ENCODE peak calls at places on chromosome 20, in six cellular contexts. K, W, B, N, J and U are unnamed samples.

GRCh38 chr20:33178726-33179125 is 10.8 kb downstream of the BPIFA2 start:
- DNase-seq in K (peak; percentile 57), W (no peak), B (no peak), N (no peak), J (peak; percentile 62), U (no peak)

GRCh38 chr20:47710665-47711045 is 74.6 kb downstream of the SULF2 start:
- DNase-seq in K (no peak), W (no peak), B (no peak), N (no peak), J (no peak), U (no peak)

GRCh38 chr20:39850236-39850635 is 838.8 kb downstream of the MAFB start:
- DNase-seq in K (no peak), W (no peak), B (no peak), N (no peak), J (no peak), U (no peak)

GRCh38 chr20:5178046-5178445 is 51.2 kb downstream of the CDS2 start:
- DNase-seq in K (no peak), W (no peak), B (no peak), N (no peak), J (no peak), U (no peak)

GRCh38 chr20:37342231-37343177 is 3.4 kb upstream of the SRC start:
- DNase-seq in K (peak; percentile 82), W (no peak), B (no peak), N (no peak), J (peak; percentile 26), U (no peak)

GRCh38 chr20:46371656-46372055 is 34.8 kb downstream of the ELMO2 start:
- DNase-seq in K (no peak), W (no peak), B (no peak), N (no peak), J (no peak), U (no peak)

GRCh38 chr20:41023549-41023948 is 5.1 kb upstream of the TOP1 start:
- DNase-seq in K (no peak), W (no peak), B (no peak), N (no peak), J (no peak), U (no peak)

GRCh38 chr20:52004720-52005119 is 186.9 kb downstream of the ZFP64 start:
- DNase-seq in K (no peak), W (no peak), B (no peak), N (no peak), J (no peak), U (no peak)

GRCh38 chr20:24766143-24766527 is 182.9 kb upstream of the CST7 start:
- DNase-seq in K (no peak), W (no peak), B (no peak), N (no peak), J (no peak), U (no peak)

GRCh38 chr20:5522422-5522821 is 205.7 kb upstream of the PROKR2 start:
- DNase-seq in K (no peak), W (no peak), B (no peak), N (no peak), J (no peak), U (no peak)

GRCh38 chr20:45011108-45011526 is 44.8 kb downstream of the STK4 start:
- DNase-seq in K (peak; percentile 49), W (no peak), B (peak; percentile 80), N (peak; percentile 63), J (peak; percentile 71), U (peak; percentile 15)

GRCh38 chr20:10861086-10861485 is 187.3 kb upstream of the JAG1 start:
- DNase-seq in K (no peak), W (no peak), B (peak; percentile 87), N (no peak), J (no peak), U (no peak)

GRCh38 chr20:45948261-45948733 is 13.8 kb downstream of the PCIF1 start:
- DNase-seq in K (no peak), W (no peak), B (no peak), N (no peak), J (no peak), U (no peak)

GRCh38 chr20:35771367-35771688 is 487 bp upstream of the PHF20 start:
- DNase-seq in K (no peak), W (no peak), B (no peak), N (no peak), J (no peak), U (no peak)

GRCh38 chr20:21105429-21106170 is 558 bp downstream of the LINC00237 start:
- DNase-seq in K (no peak), W (no peak), B (no peak), N (no peak), J (peak; percentile 64), U (no peak)

GRCh38 chr20:3705491-3705969 is 6.9 kb downstream of the SIGLEC1 start:
- DNase-seq in K (no peak), W (no peak), B (no peak), N (no peak), J (no peak), U (no peak)

DNA sequence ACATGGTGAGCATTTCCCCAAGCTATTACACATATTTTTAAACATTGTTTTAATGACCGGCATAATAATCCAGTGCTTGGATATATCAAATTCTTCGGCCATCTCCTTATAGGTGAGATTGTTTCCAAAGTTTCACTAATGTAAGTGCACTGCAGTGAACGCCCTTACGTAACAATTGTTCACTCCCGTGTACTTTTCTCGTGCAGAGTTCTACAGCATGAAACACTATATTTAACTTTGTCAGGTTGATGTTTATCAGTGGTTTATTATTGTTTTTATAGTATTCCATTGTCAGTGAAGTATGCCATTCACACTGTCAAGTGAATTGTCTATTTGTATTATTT is 3.4 kb upstream of the GZF1 start:
- DNase-seq in K (no peak), W (no peak), B (no peak), N (no peak), J (no peak), U (no peak)
- H3K4me3 ChIP-seq in K (peak overlapping the region; percentile 55), W (peak overlapping the region; percentile 67), B (peak overlapping the region; percentile 21), N (peak overlapping the region; percentile 53), J (peak overlapping the region; percentile 43), U (peak overlapping the region; percentile 48)

GRCh38 chr20:23331951-23332350 is 18.6 kb upstream of the NXT1 start:
- DNase-seq in K (no peak), W (no peak), B (peak; percentile 48), N (no peak), J (peak; percentile 24), U (no peak)

GRCh38 chr20:23336476-23336875 is 14.1 kb upstream of the NXT1 start:
- DNase-seq in K (peak; percentile 70), W (no peak), B (no peak), N (no peak), J (no peak), U (no peak)

GRCh38 chr20:23332467-23332866 is 18.1 kb upstream of the NXT1 start:
- DNase-seq in K (no peak), W (no peak), B (no peak), N (no peak), J (no peak), U (no peak)

GRCh38 chr20:23335521-23335920 is 15.1 kb upstream of the NXT1 start:
- DNase-seq in K (no peak), W (no peak), B (no peak), N (no peak), J (no peak), U (no peak)

DNA sequence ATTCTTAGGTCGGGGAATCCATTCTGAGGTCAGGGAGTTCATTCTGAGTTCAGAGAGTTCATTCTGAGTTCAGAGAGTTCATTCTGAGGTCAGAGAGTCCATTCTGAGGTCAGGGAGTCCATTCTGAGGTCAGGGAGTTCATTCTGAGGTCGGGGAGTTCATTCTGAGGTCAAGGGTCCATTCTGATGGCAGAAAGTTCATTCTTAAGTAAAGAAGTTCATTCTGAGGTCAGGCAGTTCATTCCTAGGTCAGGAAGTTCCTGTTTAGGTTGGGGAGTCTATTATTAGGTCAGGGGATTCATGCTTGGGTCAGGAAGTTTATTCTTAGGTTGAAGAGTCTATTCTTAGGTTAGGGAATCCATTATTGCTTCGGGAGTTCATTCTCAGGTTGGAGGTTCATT is 16.5 kb upstream of the NXT1 start:
- DNase-seq in K (no peak), W (no peak), B (no peak), N (no peak), J (no peak), U (no peak)
- H3K4me3 ChIP-seq in K (no peak overlapping the region), W (no peak overlapping the region), B (no peak overlapping the region), N (no peak overlapping the region), J (no peak overlapping the region), U (no peak overlapping the region)

GRCh38 chr20:43969069-43969468 is 54.4 kb downstream of the TOX2 start:
- DNase-seq in K (no peak), W (no peak), B (no peak), N (no peak), J (no peak), U (no peak)
- H3K4me3 ChIP-seq in K (no peak overlapping the region), W (no peak overlapping the region), B (no peak overlapping the region), N (no peak overlapping the region), J (no peak overlapping the region), U (no peak overlapping the region)

DNA sequence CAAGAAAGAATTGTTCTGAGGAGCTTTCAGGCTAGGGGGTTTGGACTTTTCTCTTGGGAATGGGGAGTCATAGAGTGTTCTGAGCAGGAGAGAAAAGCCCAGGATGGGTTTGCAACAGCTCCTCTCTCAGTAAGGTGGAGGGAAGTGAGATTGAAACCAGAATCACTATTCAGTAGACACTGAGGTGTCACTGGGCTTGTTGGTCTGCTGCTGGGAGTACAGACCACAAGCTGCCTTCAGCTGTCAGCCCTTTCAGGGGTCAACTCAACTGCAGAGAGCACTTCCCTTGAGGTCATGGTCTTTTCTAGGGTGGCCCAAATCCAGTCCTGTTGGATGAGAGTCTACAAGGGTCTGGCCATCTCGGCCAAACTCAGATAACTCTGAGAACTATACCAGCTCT is 12.9 kb upstream of the FOXA2 start:
- DNase-seq in K (no peak), W (no peak), B (no peak), N (no peak), J (no peak), U (no peak)
- H3K4me3 ChIP-seq in K (no peak overlapping the region), W (no peak overlapping the region), B (no peak overlapping the region), N (no peak overlapping the region), J (no peak overlapping the region), U (no peak overlapping the region)

DNA sequence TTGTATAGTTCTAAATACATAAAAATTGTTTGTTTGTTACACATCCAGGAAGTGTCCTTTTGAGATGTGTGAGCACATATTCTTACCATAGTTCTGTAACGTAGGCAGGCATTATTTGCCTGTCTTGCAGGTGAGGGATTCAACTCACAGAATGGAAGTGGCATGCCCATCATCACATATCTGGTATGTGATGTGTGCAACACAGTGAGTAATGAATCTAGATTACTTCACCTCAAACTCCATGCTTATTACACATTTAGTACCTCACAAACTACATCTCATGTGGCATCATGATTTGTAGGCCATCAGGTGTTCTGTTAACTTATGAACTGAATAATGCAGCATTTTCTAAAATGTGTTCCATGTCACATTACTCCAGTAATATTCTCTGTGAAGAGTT is 181.6 kb downstream of the PLCB4 start:
- DNase-seq in K (no peak), W (no peak), B (no peak), N (no peak), J (no peak), U (no peak)
- H3K4me3 ChIP-seq in K (no peak overlapping the region), W (no peak overlapping the region), B (no peak overlapping the region), N (no peak overlapping the region), J (no peak overlapping the region), U (no peak overlapping the region)